ENCODE peak calls at places on chromosome 1, in ten cellular contexts. One of them, this sample, is unnamed.

GRCh38 chr1:111756124-111756513 is 418 bp downstream of the DDX20 start:
- DNase-seq in mucosa of descending colon: no peak
- DNase-seq in ovary: no peak
- DNase-seq in type B pancreatic cell: no peak
- DNase-seq in heart left ventricle: no peak
- DNase-seq in WTC11: no peak
- DNase-seq in astrocyte of the spinal cord: no peak
- DNase-seq in lung: no peak
- DNase-seq in choroid plexus epithelial cell: no peak
- DNase-seq in AG10803: no peak
- DNase-seq in this sample: no peak

GRCh38 chr1:201213926-201214325 is 23.3 kb downstream of the IGFN1 start:
- DNase-seq in mucosa of descending colon: no peak
- DNase-seq in ovary: no peak
- DNase-seq in type B pancreatic cell: peak; percentile 48
- DNase-seq in heart left ventricle: peak; percentile 11
- DNase-seq in WTC11: no peak
- DNase-seq in astrocyte of the spinal cord: no peak
- DNase-seq in lung: no peak
- DNase-seq in choroid plexus epithelial cell: no peak
- DNase-seq in AG10803: no peak
- DNase-seq in this sample: no peak

GRCh38 chr1:53560572-53561487 is 101.6 kb downstream of the DMRTB1 start:
- DNase-seq in mucosa of descending colon: peak; percentile 13
- DNase-seq in ovary: no peak
- DNase-seq in type B pancreatic cell: no peak
- DNase-seq in heart left ventricle: no peak
- DNase-seq in WTC11: no peak
- DNase-seq in astrocyte of the spinal cord: no peak
- DNase-seq in lung: no peak
- DNase-seq in choroid plexus epithelial cell: no peak
- DNase-seq in AG10803: no peak
- DNase-seq in this sample: peak; percentile 9

GRCh38 chr1:71753746-71754145 is 528.6 kb downstream of the NEGR1 start:
- DNase-seq in mucosa of descending colon: no peak
- DNase-seq in ovary: no peak
- DNase-seq in type B pancreatic cell: no peak
- DNase-seq in heart left ventricle: no peak
- DNase-seq in WTC11: no peak
- DNase-seq in astrocyte of the spinal cord: no peak
- DNase-seq in lung: no peak
- DNase-seq in choroid plexus epithelial cell: no peak
- DNase-seq in AG10803: no peak
- DNase-seq in this sample: no peak

GRCh38 chr1:87084247-87084836 is 169.9 kb downstream of the HS2ST1 start:
- DNase-seq in mucosa of descending colon: no peak
- DNase-seq in ovary: no peak
- DNase-seq in type B pancreatic cell: no peak
- DNase-seq in heart left ventricle: no peak
- DNase-seq in WTC11: no peak
- DNase-seq in astrocyte of the spinal cord: peak; percentile 59
- DNase-seq in lung: no peak
- DNase-seq in choroid plexus epithelial cell: peak; percentile 61
- DNase-seq in AG10803: peak; percentile 51
- DNase-seq in this sample: no peak

GRCh38 chr1:36365310-36365895 is 20.3 kb downstream of the STK40 start:
- DNase-seq in mucosa of descending colon: no peak
- DNase-seq in ovary: peak; percentile 51
- DNase-seq in type B pancreatic cell: no peak
- DNase-seq in heart left ventricle: peak; percentile 58
- DNase-seq in WTC11: no peak
- DNase-seq in astrocyte of the spinal cord: no peak
- DNase-seq in lung: no peak
- DNase-seq in choroid plexus epithelial cell: peak; percentile 72
- DNase-seq in AG10803: peak; percentile 91
- DNase-seq in this sample: no peak

GRCh38 chr1:3161130-3161840 is 92.3 kb downstream of the PRDM16 start:
- DNase-seq in mucosa of descending colon: no peak
- DNase-seq in ovary: no peak
- DNase-seq in type B pancreatic cell: no peak
- DNase-seq in heart left ventricle: no peak
- DNase-seq in WTC11: no peak
- DNase-seq in astrocyte of the spinal cord: peak; percentile 8
- DNase-seq in lung: no peak
- DNase-seq in choroid plexus epithelial cell: no peak
- DNase-seq in AG10803: no peak
- DNase-seq in this sample: no peak

GRCh38 chr1:25875154-25875855 is at the start of gene PAQR7:
- DNase-seq in mucosa of descending colon: peak; percentile 84
- DNase-seq in ovary: peak; percentile 83
- DNase-seq in type B pancreatic cell: peak; percentile 80
- DNase-seq in heart left ventricle: peak; percentile 82
- DNase-seq in WTC11: peak; percentile 80
- DNase-seq in astrocyte of the spinal cord: peak; percentile 75
- DNase-seq in lung: peak; percentile 57
- DNase-seq in choroid plexus epithelial cell: peak; percentile 62
- DNase-seq in AG10803: peak; percentile 76
- DNase-seq in this sample: peak; percentile 68

GRCh38 chr1:15403962-15404580 is 5.6 kb upstream of the EFHD2 start:
- DNase-seq in mucosa of descending colon: no peak
- DNase-seq in ovary: no peak
- DNase-seq in type B pancreatic cell: no peak
- DNase-seq in heart left ventricle: no peak
- DNase-seq in WTC11: no peak
- DNase-seq in astrocyte of the spinal cord: no peak
- DNase-seq in lung: no peak
- DNase-seq in choroid plexus epithelial cell: no peak
- DNase-seq in AG10803: no peak
- DNase-seq in this sample: no peak

GRCh38 chr1:101081496-101082282 is 56.1 kb upstream of the DPH5 start:
- DNase-seq in mucosa of descending colon: no peak
- DNase-seq in ovary: no peak
- DNase-seq in type B pancreatic cell: no peak
- DNase-seq in heart left ventricle: no peak
- DNase-seq in WTC11: no peak
- DNase-seq in astrocyte of the spinal cord: no peak
- DNase-seq in lung: no peak
- DNase-seq in choroid plexus epithelial cell: no peak
- DNase-seq in AG10803: no peak
- DNase-seq in this sample: no peak

DNA sequence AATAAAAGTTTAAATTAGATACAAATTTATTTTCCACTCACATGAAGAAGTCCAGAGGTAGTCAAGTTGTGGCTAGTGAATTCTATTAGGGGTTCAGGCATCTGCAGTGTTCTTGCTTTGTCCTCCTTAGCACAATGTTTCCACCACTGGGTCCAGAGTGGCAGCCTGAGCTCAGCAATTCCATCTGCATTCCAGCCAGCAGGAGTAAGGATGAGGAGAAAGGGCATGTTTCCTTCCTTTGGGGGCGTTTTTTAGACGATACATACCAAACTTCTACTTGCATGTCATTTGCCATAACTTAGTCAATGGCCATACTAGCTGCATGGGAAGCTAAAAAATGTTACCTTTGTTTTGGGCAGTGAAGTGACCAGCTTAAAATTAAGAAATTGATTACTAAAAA is 98.5 kb upstream of the VANGL1 start:
- DNase-seq in mucosa of descending colon: no peak
- DNase-seq in ovary: no peak
- DNase-seq in type B pancreatic cell: no peak
- DNase-seq in heart left ventricle: no peak
- DNase-seq in WTC11: no peak
- DNase-seq in astrocyte of the spinal cord: no peak
- DNase-seq in lung: no peak
- DNase-seq in choroid plexus epithelial cell: no peak
- DNase-seq in AG10803: no peak
- DNase-seq in this sample: no peak
- TF ChIP-seq CTCF in mucosa of descending colon: no peak
- TF ChIP-seq CTCF in ovary: no peak
- TF ChIP-seq CTCF in type B pancreatic cell: no peak
- TF ChIP-seq CTCF in heart left ventricle: no peak
- TF ChIP-seq CTCF in WTC11: no peak
- TF ChIP-seq CTCF in astrocyte of the spinal cord: no peak
- TF ChIP-seq CTCF in lung: no peak
- TF ChIP-seq CTCF in choroid plexus epithelial cell: no peak
- TF ChIP-seq CTCF in AG10803: peak; percentile 24
- TF ChIP-seq CTCF in this sample: no peak

GRCh38 chr1:5947978-5948680 is 44.1 kb downstream of the NPHP4 start:
- DNase-seq in mucosa of descending colon: no peak
- DNase-seq in ovary: no peak
- DNase-seq in type B pancreatic cell: peak; percentile 48
- DNase-seq in heart left ventricle: no peak
- DNase-seq in WTC11: no peak
- DNase-seq in astrocyte of the spinal cord: no peak
- DNase-seq in lung: no peak
- DNase-seq in choroid plexus epithelial cell: no peak
- DNase-seq in AG10803: no peak
- DNase-seq in this sample: no peak

GRCh38 chr1:5949761-5950100 is 42.5 kb downstream of the NPHP4 start:
- DNase-seq in mucosa of descending colon: no peak
- DNase-seq in ovary: no peak
- DNase-seq in type B pancreatic cell: no peak
- DNase-seq in heart left ventricle: no peak
- DNase-seq in WTC11: no peak
- DNase-seq in astrocyte of the spinal cord: no peak
- DNase-seq in lung: no peak
- DNase-seq in choroid plexus epithelial cell: no peak
- DNase-seq in AG10803: no peak
- DNase-seq in this sample: no peak

GRCh38 chr1:5948681-5949005 is 43.6 kb downstream of the NPHP4 start:
- DNase-seq in mucosa of descending colon: no peak
- DNase-seq in ovary: no peak
- DNase-seq in type B pancreatic cell: no peak
- DNase-seq in heart left ventricle: no peak
- DNase-seq in WTC11: no peak
- DNase-seq in astrocyte of the spinal cord: no peak
- DNase-seq in lung: no peak
- DNase-seq in choroid plexus epithelial cell: no peak
- DNase-seq in AG10803: no peak
- DNase-seq in this sample: no peak

GRCh38 chr1:5950201-5950895 is 41.9 kb downstream of the NPHP4 start:
- DNase-seq in mucosa of descending colon: no peak
- DNase-seq in ovary: no peak
- DNase-seq in type B pancreatic cell: peak; percentile 40
- DNase-seq in heart left ventricle: no peak
- DNase-seq in WTC11: no peak
- DNase-seq in astrocyte of the spinal cord: no peak
- DNase-seq in lung: no peak
- DNase-seq in choroid plexus epithelial cell: no peak
- DNase-seq in AG10803: no peak
- DNase-seq in this sample: no peak

DNA sequence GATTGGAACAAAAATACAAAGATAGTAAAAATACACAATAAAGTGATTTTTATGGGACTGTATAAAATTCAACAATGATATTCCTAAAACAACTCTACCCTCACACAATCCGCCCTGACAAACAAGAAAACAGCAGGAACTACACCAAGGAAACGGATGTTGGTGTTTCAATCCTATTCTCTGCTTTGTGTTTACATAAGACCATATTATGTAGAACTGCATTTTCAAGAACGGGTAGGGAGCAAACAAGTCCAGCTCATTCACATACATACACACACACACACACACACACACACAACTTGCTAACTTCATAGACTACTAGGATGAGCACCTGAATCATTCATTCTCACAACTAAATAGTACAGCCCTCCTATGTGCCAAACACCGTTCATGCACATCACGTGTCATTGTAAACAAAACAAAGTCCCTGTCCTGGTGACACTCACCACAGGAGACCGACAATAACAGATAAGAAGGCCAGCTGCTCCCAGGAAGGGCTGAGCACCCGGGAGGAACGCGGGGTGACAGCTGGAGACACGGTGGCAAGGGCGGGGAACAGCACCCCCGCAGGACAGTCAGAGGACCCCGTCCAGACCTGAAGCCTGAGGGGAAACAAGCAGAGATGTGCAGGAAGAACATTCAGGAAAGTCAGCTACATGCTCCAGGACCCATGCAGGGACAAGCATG is 43.0 kb downstream of the NPHP4 start:
- DNase-seq in mucosa of descending colon: no peak
- DNase-seq in ovary: no peak
- DNase-seq in type B pancreatic cell: peak; percentile 42
- DNase-seq in heart left ventricle: no peak
- DNase-seq in WTC11: no peak
- DNase-seq in astrocyte of the spinal cord: no peak
- DNase-seq in lung: no peak
- DNase-seq in choroid plexus epithelial cell: peak; percentile 43
- DNase-seq in AG10803: no peak
- DNase-seq in this sample: no peak
- TF ChIP-seq CTCF in mucosa of descending colon: no peak
- TF ChIP-seq CTCF in ovary: no peak
- TF ChIP-seq CTCF in type B pancreatic cell: peak; percentile 52
- TF ChIP-seq CTCF in heart left ventricle: no peak
- TF ChIP-seq CTCF in WTC11: peak; percentile 21
- TF ChIP-seq CTCF in astrocyte of the spinal cord: peak; percentile 22
- TF ChIP-seq CTCF in lung: no peak
- TF ChIP-seq CTCF in choroid plexus epithelial cell: peak; percentile 42
- TF ChIP-seq CTCF in AG10803: no peak
- TF ChIP-seq CTCF in this sample: no peak

GRCh38 chr1:39657923-39658485 is 13.9 kb downstream of the NT5C1A start:
- DNase-seq in mucosa of descending colon: peak; percentile 74
- DNase-seq in ovary: peak; percentile 42
- DNase-seq in type B pancreatic cell: no peak
- DNase-seq in heart left ventricle: peak; percentile 65
- DNase-seq in WTC11: peak; percentile 81
- DNase-seq in astrocyte of the spinal cord: peak; percentile 56
- DNase-seq in lung: peak; percentile 64
- DNase-seq in choroid plexus epithelial cell: peak; percentile 86
- DNase-seq in AG10803: peak; percentile 56
- DNase-seq in this sample: peak; percentile 35
- TF ChIP-seq CTCF in mucosa of descending colon: peak; percentile 58
- TF ChIP-seq CTCF in ovary: peak; percentile 55
- TF ChIP-seq CTCF in type B pancreatic cell: peak; percentile 89
- TF ChIP-seq CTCF in heart left ventricle: peak; percentile 74
- TF ChIP-seq CTCF in WTC11: peak; percentile 76
- TF ChIP-seq CTCF in astrocyte of the spinal cord: peak; percentile 80
- TF ChIP-seq CTCF in lung: peak; percentile 38
- TF ChIP-seq CTCF in choroid plexus epithelial cell: peak; percentile 87
- TF ChIP-seq CTCF in AG10803: peak; percentile 70
- TF ChIP-seq CTCF in this sample: peak; percentile 19

DNA sequence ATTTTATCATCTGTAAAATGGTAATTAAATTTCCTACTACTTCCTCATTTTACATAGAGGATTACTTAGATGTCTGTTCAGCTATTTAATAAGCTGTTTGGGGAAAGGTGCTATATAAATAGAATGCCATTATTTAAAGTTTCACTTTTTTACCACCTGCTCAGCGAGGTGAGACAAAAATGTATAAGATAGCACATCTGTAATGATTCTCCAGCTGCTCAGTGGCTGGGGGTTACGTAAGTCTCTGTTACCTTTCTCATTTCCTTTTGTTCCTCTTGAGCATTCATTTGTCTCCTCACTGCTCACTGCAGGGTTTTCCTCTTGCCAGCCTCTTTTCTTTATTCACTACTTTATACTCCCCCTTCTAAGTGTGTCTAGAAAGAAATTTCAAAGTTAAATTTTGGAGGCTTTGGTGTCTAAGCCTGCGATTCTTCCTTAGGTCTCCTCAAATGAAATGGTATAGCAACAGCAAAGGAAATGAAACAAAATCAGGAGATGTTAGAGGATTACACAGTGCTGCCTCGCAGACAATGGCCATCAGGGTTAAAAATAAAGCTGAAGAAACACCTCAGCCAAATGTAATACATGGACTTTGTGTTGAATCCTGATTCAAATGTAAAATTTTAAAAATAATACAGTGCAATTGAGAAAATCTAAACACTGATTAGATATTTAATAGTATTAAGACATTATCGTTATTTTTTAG is 6.8 kb downstream of the RGS8 start:
- DNase-seq in mucosa of descending colon: no peak
- DNase-seq in ovary: no peak
- DNase-seq in type B pancreatic cell: no peak
- DNase-seq in heart left ventricle: no peak
- DNase-seq in WTC11: no peak
- DNase-seq in astrocyte of the spinal cord: no peak
- DNase-seq in lung: no peak
- DNase-seq in choroid plexus epithelial cell: no peak
- DNase-seq in AG10803: no peak
- DNase-seq in this sample: no peak
- TF ChIP-seq CTCF in mucosa of descending colon: no peak
- TF ChIP-seq CTCF in ovary: no peak
- TF ChIP-seq CTCF in type B pancreatic cell: no peak
- TF ChIP-seq CTCF in heart left ventricle: no peak
- TF ChIP-seq CTCF in WTC11: no peak
- TF ChIP-seq CTCF in astrocyte of the spinal cord: no peak
- TF ChIP-seq CTCF in lung: no peak
- TF ChIP-seq CTCF in choroid plexus epithelial cell: no peak
- TF ChIP-seq CTCF in AG10803: no peak
- TF ChIP-seq CTCF in this sample: no peak